ENCODE peak calls at places on chromosomes 3 and 15, in six cellular contexts. One of them, this sample, is unnamed.

GRCh38 chr15:77830041-77830440 is 197.3 kb upstream of the LINGO1 start:
- DNase-seq in stimulated activated CD4-positive, alpha-beta T cell treated with anti-CD3 and anti-CD28 coated beads, Interleukin-1b, Interleukin-23, amount 100 ng/mL, for 4 hours: no peak
- DNase-seq in NCI-H524: no peak
- DNase-seq in astrocyte of the cerebellum: peak; percentile 78
- DNase-seq in NB4: no peak
- DNase-seq in GM13976: no peak
- DNase-seq in this sample: no peak

GRCh38 chr3:22474706-22475470 is 723.9 kb upstream of the ZNF385D start:
- DNase-seq in stimulated activated CD4-positive, alpha-beta T cell treated with anti-CD3 and anti-CD28 coated beads, Interleukin-1b, Interleukin-23, amount 100 ng/mL, for 4 hours: no peak
- DNase-seq in NB4: peak; percentile 79
- DNase-seq in astrocyte of the cerebellum: peak; percentile 73
- DNase-seq in NCI-H524: no peak
- DNase-seq in GM13976: no peak
- DNase-seq in this sample: no peak

GRCh38 chr3:127546970-127547733 is 43.4 kb downstream of the TPRA1 start:
- DNase-seq in GM13976: no peak
- DNase-seq in stimulated activated CD4-positive, alpha-beta T cell treated with anti-CD3 and anti-CD28 coated beads, Interleukin-1b, Interleukin-23, amount 100 ng/mL, for 4 hours: no peak
- DNase-seq in NB4: no peak
- DNase-seq in NCI-H524: no peak
- DNase-seq in astrocyte of the cerebellum: no peak
- DNase-seq in this sample: no peak

GRCh38 chr15:93048759-93049161 is 40.3 kb downstream of the RGMA start:
- DNase-seq in GM13976: no peak
- DNase-seq in NCI-H524: no peak
- DNase-seq in stimulated activated CD4-positive, alpha-beta T cell treated with anti-CD3 and anti-CD28 coated beads, Interleukin-1b, Interleukin-23, amount 100 ng/mL, for 4 hours: no peak
- DNase-seq in NB4: no peak
- DNase-seq in astrocyte of the cerebellum: peak; percentile 51
- DNase-seq in this sample: no peak

GRCh38 chr3:124882749-124883148 is 4.4 kb downstream of the ITGB5 start:
- DNase-seq in stimulated activated CD4-positive, alpha-beta T cell treated with anti-CD3 and anti-CD28 coated beads, Interleukin-1b, Interleukin-23, amount 100 ng/mL, for 4 hours: no peak
- DNase-seq in GM13976: no peak
- DNase-seq in NB4: no peak
- DNase-seq in NCI-H524: no peak
- DNase-seq in astrocyte of the cerebellum: no peak
- DNase-seq in this sample: no peak

GRCh38 chr3:185332026-185332735 is 30.8 kb upstream of the MAP3K13 start:
- DNase-seq in NCI-H524: peak; percentile 21
- DNase-seq in GM13976: peak; percentile 55
- DNase-seq in stimulated activated CD4-positive, alpha-beta T cell treated with anti-CD3 and anti-CD28 coated beads, Interleukin-1b, Interleukin-23, amount 100 ng/mL, for 4 hours: no peak
- DNase-seq in astrocyte of the cerebellum: no peak
- DNase-seq in NB4: peak; percentile 83
- DNase-seq in this sample: no peak

GRCh38 chr15:48475600-48476395 is 144.6 kb downstream of the DUT start:
- DNase-seq in astrocyte of the cerebellum: no peak
- DNase-seq in NCI-H524: no peak
- DNase-seq in stimulated activated CD4-positive, alpha-beta T cell treated with anti-CD3 and anti-CD28 coated beads, Interleukin-1b, Interleukin-23, amount 100 ng/mL, for 4 hours: no peak
- DNase-seq in GM13976: no peak
- DNase-seq in NB4: no peak
- DNase-seq in this sample: no peak

GRCh38 chr15:101399431-101399830 is 90.1 kb downstream of the PCSK6 start:
- DNase-seq in NB4: no peak
- DNase-seq in stimulated activated CD4-positive, alpha-beta T cell treated with anti-CD3 and anti-CD28 coated beads, Interleukin-1b, Interleukin-23, amount 100 ng/mL, for 4 hours: no peak
- DNase-seq in astrocyte of the cerebellum: no peak
- DNase-seq in GM13976: no peak
- DNase-seq in NCI-H524: no peak
- DNase-seq in this sample: no peak

GRCh38 chr3:196163687-196164493 is 47.3 kb downstream of the ZDHHC19 start:
- DNase-seq in NCI-H524: peak; percentile 57
- DNase-seq in astrocyte of the cerebellum: no peak
- DNase-seq in stimulated activated CD4-positive, alpha-beta T cell treated with anti-CD3 and anti-CD28 coated beads, Interleukin-1b, Interleukin-23, amount 100 ng/mL, for 4 hours: no peak
- DNase-seq in GM13976: no peak
- DNase-seq in NB4: peak; percentile 98
- DNase-seq in this sample: no peak

GRCh38 chr3:72426618-72427397 is 421.4 kb downstream of the SHQ1 start:
- DNase-seq in astrocyte of the cerebellum: no peak
- DNase-seq in NB4: no peak
- DNase-seq in NCI-H524: no peak
- DNase-seq in GM13976: no peak
- DNase-seq in stimulated activated CD4-positive, alpha-beta T cell treated with anti-CD3 and anti-CD28 coated beads, Interleukin-1b, Interleukin-23, amount 100 ng/mL, for 4 hours: no peak
- DNase-seq in this sample: no peak

GRCh38 chr3:4290272-4290893 is 12.8 kb upstream of the SETMAR start:
- DNase-seq in stimulated activated CD4-positive, alpha-beta T cell treated with anti-CD3 and anti-CD28 coated beads, Interleukin-1b, Interleukin-23, amount 100 ng/mL, for 4 hours: no peak
- DNase-seq in NCI-H524: peak; percentile 7
- DNase-seq in GM13976: peak; percentile 22
- DNase-seq in NB4: peak; percentile 59
- DNase-seq in astrocyte of the cerebellum: peak; percentile 27
- DNase-seq in this sample: peak; percentile 5

GRCh38 chr3:58204713-58205112 is 6.1 kb downstream of the DNASE1L3 start:
- DNase-seq in NCI-H524: no peak
- DNase-seq in NB4: no peak
- DNase-seq in astrocyte of the cerebellum: no peak
- DNase-seq in stimulated activated CD4-positive, alpha-beta T cell treated with anti-CD3 and anti-CD28 coated beads, Interleukin-1b, Interleukin-23, amount 100 ng/mL, for 4 hours: no peak
- DNase-seq in GM13976: no peak
- DNase-seq in this sample: no peak

GRCh38 chr3:146131616-146132410 is 29.2 kb downstream of the PLOD2 start:
- DNase-seq in stimulated activated CD4-positive, alpha-beta T cell treated with anti-CD3 and anti-CD28 coated beads, Interleukin-1b, Interleukin-23, amount 100 ng/mL, for 4 hours: no peak
- DNase-seq in GM13976: no peak
- DNase-seq in NB4: no peak
- DNase-seq in NCI-H524: no peak
- DNase-seq in astrocyte of the cerebellum: peak; percentile 65
- DNase-seq in this sample: no peak

GRCh38 chr15:20340931-20341661 is 200.5 kb downstream of the GOLGA6L6 start:
- DNase-seq in GM13976: peak; percentile 84
- DNase-seq in astrocyte of the cerebellum: no peak
- DNase-seq in NB4: peak; percentile 34
- DNase-seq in stimulated activated CD4-positive, alpha-beta T cell treated with anti-CD3 and anti-CD28 coated beads, Interleukin-1b, Interleukin-23, amount 100 ng/mL, for 4 hours: no peak
- DNase-seq in NCI-H524: no peak
- DNase-seq in this sample: no peak

GRCh38 chr3:154791611-154792010 is 288.5 kb upstream of the MME start:
- DNase-seq in NCI-H524: no peak
- DNase-seq in stimulated activated CD4-positive, alpha-beta T cell treated with anti-CD3 and anti-CD28 coated beads, Interleukin-1b, Interleukin-23, amount 100 ng/mL, for 4 hours: no peak
- DNase-seq in NB4: no peak
- DNase-seq in GM13976: no peak
- DNase-seq in astrocyte of the cerebellum: no peak
- DNase-seq in this sample: no peak

GRCh38 chr3:110253794-110254193 is 817.8 kb upstream of the NECTIN3 start:
- DNase-seq in astrocyte of the cerebellum: no peak
- DNase-seq in NCI-H524: no peak
- DNase-seq in stimulated activated CD4-positive, alpha-beta T cell treated with anti-CD3 and anti-CD28 coated beads, Interleukin-1b, Interleukin-23, amount 100 ng/mL, for 4 hours: no peak
- DNase-seq in GM13976: no peak
- DNase-seq in NB4: no peak
- DNase-seq in this sample: no peak

GRCh38 chr3:46709147-46709654 is 8.0 kb downstream of the TMIE start:
- DNase-seq in NCI-H524: no peak
- DNase-seq in astrocyte of the cerebellum: no peak
- DNase-seq in GM13976: no peak
- DNase-seq in stimulated activated CD4-positive, alpha-beta T cell treated with anti-CD3 and anti-CD28 coated beads, Interleukin-1b, Interleukin-23, amount 100 ng/mL, for 4 hours: no peak
- DNase-seq in NB4: no peak
- DNase-seq in this sample: no peak

GRCh38 chr15:82647835-82648256 is 683 bp upstream of the CPEB1 start:
- DNase-seq in NCI-H524: peak; percentile 48
- DNase-seq in stimulated activated CD4-positive, alpha-beta T cell treated with anti-CD3 and anti-CD28 coated beads, Interleukin-1b, Interleukin-23, amount 100 ng/mL, for 4 hours: peak; percentile 43
- DNase-seq in NB4: no peak
- DNase-seq in GM13976: no peak
- DNase-seq in astrocyte of the cerebellum: no peak
- DNase-seq in this sample: peak; percentile 14

GRCh38 chr3:183490653-183491052 is 62.2 kb upstream of the MCF2L2 start:
- DNase-seq in NB4: no peak
- DNase-seq in GM13976: no peak
- DNase-seq in astrocyte of the cerebellum: no peak
- DNase-seq in NCI-H524: no peak
- DNase-seq in stimulated activated CD4-positive, alpha-beta T cell treated with anti-CD3 and anti-CD28 coated beads, Interleukin-1b, Interleukin-23, amount 100 ng/mL, for 4 hours: no peak
- DNase-seq in this sample: no peak

GRCh38 chr3:149465351-149465883 is 9.1 kb upstream of the TM4SF4 start:
- DNase-seq in NCI-H524: no peak
- DNase-seq in astrocyte of the cerebellum: no peak
- DNase-seq in GM13976: no peak
- DNase-seq in NB4: no peak
- DNase-seq in stimulated activated CD4-positive, alpha-beta T cell treated with anti-CD3 and anti-CD28 coated beads, Interleukin-1b, Interleukin-23, amount 100 ng/mL, for 4 hours: no peak
- DNase-seq in this sample: no peak

GRCh38 chr15:92462771-92463170 is 69.1 kb downstream of the ST8SIA2 start:
- DNase-seq in astrocyte of the cerebellum: no peak
- DNase-seq in stimulated activated CD4-positive, alpha-beta T cell treated with anti-CD3 and anti-CD28 coated beads, Interleukin-1b, Interleukin-23, amount 100 ng/mL, for 4 hours: no peak
- DNase-seq in NB4: no peak
- DNase-seq in NCI-H524: no peak
- DNase-seq in GM13976: no peak
- DNase-seq in this sample: no peak

GRCh38 chr3:106386050-106386449 is 517.2 kb upstream of the CBLB start:
- DNase-seq in NCI-H524: no peak
- DNase-seq in astrocyte of the cerebellum: no peak
- DNase-seq in stimulated activated CD4-positive, alpha-beta T cell treated with anti-CD3 and anti-CD28 coated beads, Interleukin-1b, Interleukin-23, amount 100 ng/mL, for 4 hours: no peak
- DNase-seq in NB4: peak; percentile 56
- DNase-seq in GM13976: no peak
- DNase-seq in this sample: no peak

GRCh38 chr3:195582947-195583346 is 793 bp downstream of the APOD start:
- DNase-seq in NB4: peak; percentile 20
- DNase-seq in GM13976: no peak
- DNase-seq in stimulated activated CD4-positive, alpha-beta T cell treated with anti-CD3 and anti-CD28 coated beads, Interleukin-1b, Interleukin-23, amount 100 ng/mL, for 4 hours: no peak
- DNase-seq in astrocyte of the cerebellum: no peak
- DNase-seq in NCI-H524: no peak
- DNase-seq in this sample: no peak

GRCh38 chr15:78384651-78385050 is 44.5 kb downstream of the CRABP1 start:
- DNase-seq in NB4: no peak
- DNase-seq in GM13976: no peak
- DNase-seq in NCI-H524: no peak
- DNase-seq in stimulated activated CD4-positive, alpha-beta T cell treated with anti-CD3 and anti-CD28 coated beads, Interleukin-1b, Interleukin-23, amount 100 ng/mL, for 4 hours: no peak
- DNase-seq in astrocyte of the cerebellum: no peak
- DNase-seq in this sample: no peak

GRCh38 chr3:146948161-146948560 is 343.0 kb upstream of the PLSCR5 start:
- DNase-seq in stimulated activated CD4-positive, alpha-beta T cell treated with anti-CD3 and anti-CD28 coated beads, Interleukin-1b, Interleukin-23, amount 100 ng/mL, for 4 hours: no peak
- DNase-seq in NCI-H524: no peak
- DNase-seq in GM13976: no peak
- DNase-seq in astrocyte of the cerebellum: no peak
- DNase-seq in NB4: no peak
- DNase-seq in this sample: no peak

GRCh38 chr3:8623741-8624140 is 20.9 kb downstream of the SSUH2 start:
- DNase-seq in NCI-H524: no peak
- DNase-seq in stimulated activated CD4-positive, alpha-beta T cell treated with anti-CD3 and anti-CD28 coated beads, Interleukin-1b, Interleukin-23, amount 100 ng/mL, for 4 hours: no peak
- DNase-seq in GM13976: no peak
- DNase-seq in NB4: no peak
- DNase-seq in astrocyte of the cerebellum: no peak
- DNase-seq in this sample: no peak

GRCh38 chr3:12400795-12401194 is 83.5 kb upstream of the TSEN2 start:
- DNase-seq in NB4: peak; percentile 3
- DNase-seq in NCI-H524: no peak
- DNase-seq in astrocyte of the cerebellum: peak; percentile 29
- DNase-seq in GM13976: no peak
- DNase-seq in stimulated activated CD4-positive, alpha-beta T cell treated with anti-CD3 and anti-CD28 coated beads, Interleukin-1b, Interleukin-23, amount 100 ng/mL, for 4 hours: no peak
- DNase-seq in this sample: no peak

GRCh38 chr15:98647774-98648653 is at the start of gene IGF1R:
- DNase-seq in stimulated activated CD4-positive, alpha-beta T cell treated with anti-CD3 and anti-CD28 coated beads, Interleukin-1b, Interleukin-23, amount 100 ng/mL, for 4 hours: peak; percentile 81
- DNase-seq in NB4: peak; percentile 93
- DNase-seq in astrocyte of the cerebellum: peak; percentile 64
- DNase-seq in NCI-H524: peak; percentile 79
- DNase-seq in GM13976: peak; percentile 87
- DNase-seq in this sample: peak; percentile 62

GRCh38 chr3:102225407-102226132 is 209.2 kb upstream of the ZPLD1 start:
- DNase-seq in NB4: peak; percentile 51
- DNase-seq in stimulated activated CD4-positive, alpha-beta T cell treated with anti-CD3 and anti-CD28 coated beads, Interleukin-1b, Interleukin-23, amount 100 ng/mL, for 4 hours: no peak
- DNase-seq in NCI-H524: peak; percentile 44
- DNase-seq in astrocyte of the cerebellum: peak; percentile 75
- DNase-seq in GM13976: peak; percentile 29
- DNase-seq in this sample: no peak

GRCh38 chr15:35038655-35039534 is 46.2 kb downstream of the NANOGP8 start:
- DNase-seq in astrocyte of the cerebellum: no peak
- DNase-seq in NCI-H524: no peak
- DNase-seq in stimulated activated CD4-positive, alpha-beta T cell treated with anti-CD3 and anti-CD28 coated beads, Interleukin-1b, Interleukin-23, amount 100 ng/mL, for 4 hours: no peak
- DNase-seq in NB4: peak; percentile 1
- DNase-seq in GM13976: no peak
- DNase-seq in this sample: no peak

GRCh38 chr3:174318146-174318545 is 541.0 kb upstream of the NAALADL2 start:
- DNase-seq in NB4: no peak
- DNase-seq in astrocyte of the cerebellum: no peak
- DNase-seq in NCI-H524: no peak
- DNase-seq in GM13976: no peak
- DNase-seq in stimulated activated CD4-positive, alpha-beta T cell treated with anti-CD3 and anti-CD28 coated beads, Interleukin-1b, Interleukin-23, amount 100 ng/mL, for 4 hours: no peak
- DNase-seq in this sample: no peak

GRCh38 chr3:135262441-135262840 is 467.4 kb downstream of the EPHB1 start:
- DNase-seq in GM13976: no peak
- DNase-seq in NCI-H524: no peak
- DNase-seq in astrocyte of the cerebellum: no peak
- DNase-seq in stimulated activated CD4-positive, alpha-beta T cell treated with anti-CD3 and anti-CD28 coated beads, Interleukin-1b, Interleukin-23, amount 100 ng/mL, for 4 hours: no peak
- DNase-seq in NB4: no peak
- DNase-seq in this sample: no peak

GRCh38 chr3:122961146-122961545 is 66.4 kb downstream of the SEMA5B start:
- DNase-seq in astrocyte of the cerebellum: no peak
- DNase-seq in GM13976: no peak
- DNase-seq in NB4: no peak
- DNase-seq in NCI-H524: no peak
- DNase-seq in stimulated activated CD4-positive, alpha-beta T cell treated with anti-CD3 and anti-CD28 coated beads, Interleukin-1b, Interleukin-23, amount 100 ng/mL, for 4 hours: no peak
- DNase-seq in this sample: no peak

GRCh38 chr15:72751751-72752455 is 31.7 kb downstream of the ADPGK start:
- DNase-seq in stimulated activated CD4-positive, alpha-beta T cell treated with anti-CD3 and anti-CD28 coated beads, Interleukin-1b, Interleukin-23, amount 100 ng/mL, for 4 hours: no peak
- DNase-seq in NCI-H524: no peak
- DNase-seq in GM13976: no peak
- DNase-seq in astrocyte of the cerebellum: peak; percentile 38
- DNase-seq in NB4: peak; percentile 63
- DNase-seq in this sample: no peak

GRCh38 chr15:88613074-88613944 is 7.8 kb upstream of the AEN start:
- DNase-seq in GM13976: peak; percentile 20
- DNase-seq in stimulated activated CD4-positive, alpha-beta T cell treated with anti-CD3 and anti-CD28 coated beads, Interleukin-1b, Interleukin-23, amount 100 ng/mL, for 4 hours: no peak
- DNase-seq in NCI-H524: no peak
- DNase-seq in NB4: no peak
- DNase-seq in astrocyte of the cerebellum: no peak
- DNase-seq in this sample: no peak

GRCh38 chr3:156826896-156827882 is 1.0 kb downstream of the LEKR1 start:
- DNase-seq in GM13976: peak; percentile 49
- DNase-seq in NB4: no peak
- DNase-seq in astrocyte of the cerebellum: no peak
- DNase-seq in stimulated activated CD4-positive, alpha-beta T cell treated with anti-CD3 and anti-CD28 coated beads, Interleukin-1b, Interleukin-23, amount 100 ng/mL, for 4 hours: no peak
- DNase-seq in NCI-H524: no peak
- DNase-seq in this sample: no peak